ENCODE peak calls at places on chromosomes 4 and X, in seven cellular contexts. One of them, this sample, is unnamed.

GRCh38 chr4:147409350-147409749 is 71.5 kb upstream of the EDNRA start:
- DNase-seq in K562: no peak
- DNase-seq in A549: no peak
- DNase-seq in SK-N-SH: no peak
- DNase-seq in GM23338: no peak
- DNase-seq in GM12878: no peak
- DNase-seq in HCT116: no peak
- DNase-seq in this sample: no peak

GRCh38 chr4:70734971-70735370 is 13.2 kb downstream of the RUFY3 start:
- DNase-seq in K562: no peak
- DNase-seq in A549: no peak
- DNase-seq in SK-N-SH: no peak
- DNase-seq in GM23338: no peak
- DNase-seq in GM12878: no peak
- DNase-seq in HCT116: no peak
- DNase-seq in this sample: peak

GRCh38 chrX:23292979-23293651 is 41.5 kb upstream of the PTCHD1 start:
- DNase-seq in K562: no peak
- DNase-seq in A549: no peak
- DNase-seq in SK-N-SH: no peak
- DNase-seq in GM23338: peak
- DNase-seq in GM12878: no peak
- DNase-seq in HCT116: no peak
- DNase-seq in this sample: no peak

GRCh38 chr4:22515145-22515887 is 550 bp downstream of the ADGRA3 start:
- DNase-seq in K562: peak
- DNase-seq in A549: peak
- DNase-seq in SK-N-SH: peak
- DNase-seq in GM23338: peak
- DNase-seq in GM12878: no peak
- DNase-seq in HCT116: no peak
- DNase-seq in this sample: peak

GRCh38 chr4:47061435-47061834 is 30.1 kb downstream of the GABRB1 start:
- DNase-seq in K562: no peak
- DNase-seq in A549: no peak
- DNase-seq in SK-N-SH: no peak
- DNase-seq in GM23338: no peak
- DNase-seq in GM12878: no peak
- DNase-seq in HCT116: no peak
- DNase-seq in this sample: no peak

GRCh38 chr4:184328022-184328736 is 110.5 kb upstream of the ENPP6 start:
- DNase-seq in K562: no peak
- DNase-seq in A549: no peak
- DNase-seq in SK-N-SH: no peak
- DNase-seq in GM23338: no peak
- DNase-seq in GM12878: peak
- DNase-seq in HCT116: no peak
- DNase-seq in this sample: no peak

GRCh38 chrX:103537871-103538387 is 18.6 kb upstream of the RAB40A start:
- DNase-seq in K562: no peak
- DNase-seq in A549: no peak
- DNase-seq in SK-N-SH: no peak
- DNase-seq in GM23338: no peak
- DNase-seq in GM12878: no peak
- DNase-seq in HCT116: no peak
- DNase-seq in this sample: no peak

GRCh38 chr4:169416997-169417396 is 146.2 kb upstream of the SH3RF1 start:
- DNase-seq in K562: no peak
- DNase-seq in A549: no peak
- DNase-seq in SK-N-SH: no peak
- DNase-seq in GM23338: no peak
- DNase-seq in GM12878: no peak
- DNase-seq in HCT116: no peak
- DNase-seq in this sample: no peak

GRCh38 chr4:183264614-183265013 is 55.5 kb downstream of the CLDN22 start:
- DNase-seq in K562: no peak
- DNase-seq in A549: no peak
- DNase-seq in SK-N-SH: no peak
- DNase-seq in GM23338: no peak
- DNase-seq in GM12878: no peak
- DNase-seq in HCT116: no peak
- DNase-seq in this sample: no peak

GRCh38 chr4:123811763-123812390 is 415.3 kb downstream of the SPRY1 start:
- DNase-seq in K562: no peak
- DNase-seq in A549: no peak
- DNase-seq in SK-N-SH: no peak
- DNase-seq in GM23338: no peak
- DNase-seq in GM12878: no peak
- DNase-seq in HCT116: no peak
- DNase-seq in this sample: no peak

GRCh38 chr4:10554694-10555093 is 97.5 kb upstream of the ZNF518B start:
- DNase-seq in K562: peak
- DNase-seq in A549: peak
- DNase-seq in SK-N-SH: peak
- DNase-seq in GM23338: peak
- DNase-seq in GM12878: peak
- DNase-seq in HCT116: peak
- DNase-seq in this sample: peak

GRCh38 chr4:167021545-167022155 is 212.6 kb downstream of the SPOCK3 start:
- DNase-seq in K562: peak
- DNase-seq in A549: no peak
- DNase-seq in SK-N-SH: peak
- DNase-seq in GM23338: peak
- DNase-seq in GM12878: peak
- DNase-seq in HCT116: peak
- DNase-seq in this sample: peak

GRCh38 chrX:63560601-63561218 is 209.6 kb upstream of the SPIN4 start:
- DNase-seq in K562: peak
- DNase-seq in A549: peak
- DNase-seq in SK-N-SH: peak
- DNase-seq in GM23338: peak
- DNase-seq in GM12878: peak
- DNase-seq in HCT116: peak
- DNase-seq in this sample: peak

DNA sequence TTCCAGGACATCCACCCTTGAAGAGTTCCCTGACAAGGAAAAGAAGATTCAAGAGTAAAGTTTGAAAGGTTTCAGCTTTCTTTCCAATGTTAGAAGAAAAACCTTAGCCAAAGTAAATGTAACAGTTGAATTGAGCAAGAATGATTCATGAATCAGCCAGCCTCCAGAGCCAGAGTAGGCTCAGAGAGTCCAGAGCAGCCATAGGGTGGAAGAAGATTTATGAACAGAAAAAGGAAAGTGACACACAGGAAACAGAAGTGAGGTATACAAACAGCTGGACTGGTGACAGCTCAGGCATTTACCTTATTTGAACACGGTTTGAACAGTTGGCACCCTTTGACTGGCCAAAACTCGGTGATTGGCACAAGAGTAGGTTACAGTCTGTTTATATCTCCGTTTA is 63.2 kb downstream of the QDPR start:
- DNase-seq in K562: no peak
- DNase-seq in A549: no peak
- DNase-seq in SK-N-SH: no peak
- DNase-seq in GM23338: no peak
- DNase-seq in GM12878: no peak
- DNase-seq in HCT116: no peak
- DNase-seq in this sample: peak
- TF ChIP-seq REST in K562: no peak
- TF ChIP-seq REST in A549: no peak
- TF ChIP-seq REST in SK-N-SH: no peak
- TF ChIP-seq REST in GM23338: no peak
- TF ChIP-seq REST in GM12878: no peak
- TF ChIP-seq REST in HCT116: no peak
- TF ChIP-seq REST in this sample: no peak

GRCh38 chrX:2682582-2683177 is 8.4 kb upstream of the CD99 start:
- DNase-seq in K562: no peak
- DNase-seq in A549: no peak
- DNase-seq in SK-N-SH: no peak
- DNase-seq in GM23338: no peak
- DNase-seq in GM12878: no peak
- DNase-seq in HCT116: no peak
- DNase-seq in this sample: no peak
- TF ChIP-seq REST in K562: no peak
- TF ChIP-seq REST in A549: no peak
- TF ChIP-seq REST in SK-N-SH: no peak
- TF ChIP-seq REST in GM23338: no peak
- TF ChIP-seq REST in GM12878: no peak
- TF ChIP-seq REST in HCT116: no peak
- TF ChIP-seq REST in this sample: no peak

GRCh38 chr4:69104719-69105275 is 8.5 kb downstream of the UGT2B7 start:
- DNase-seq in K562: no peak
- DNase-seq in A549: no peak
- DNase-seq in SK-N-SH: no peak
- DNase-seq in GM23338: no peak
- DNase-seq in GM12878: no peak
- DNase-seq in HCT116: no peak
- DNase-seq in this sample: no peak
- TF ChIP-seq REST in K562: no peak
- TF ChIP-seq REST in A549: no peak
- TF ChIP-seq REST in SK-N-SH: no peak
- TF ChIP-seq REST in GM23338: no peak
- TF ChIP-seq REST in GM12878: no peak
- TF ChIP-seq REST in HCT116: no peak
- TF ChIP-seq REST in this sample: no peak

GRCh38 chr4:3316146-3316545 is 23.3 kb downstream of the RGS12 start:
- DNase-seq in K562: no peak
- DNase-seq in A549: no peak
- DNase-seq in SK-N-SH: no peak
- DNase-seq in GM23338: no peak
- DNase-seq in GM12878: no peak
- DNase-seq in HCT116: no peak
- DNase-seq in this sample: no peak
- TF ChIP-seq REST in K562: no peak
- TF ChIP-seq REST in A549: no peak
- TF ChIP-seq REST in SK-N-SH: no peak
- TF ChIP-seq REST in GM23338: no peak
- TF ChIP-seq REST in GM12878: no peak
- TF ChIP-seq REST in HCT116: no peak
- TF ChIP-seq REST in this sample: no peak

GRCh38 chrX:67555578-67556203 is 11.9 kb downstream of the AR start:
- DNase-seq in K562: peak
- DNase-seq in A549: peak
- DNase-seq in SK-N-SH: peak
- DNase-seq in GM23338: peak
- DNase-seq in GM12878: no peak
- DNase-seq in HCT116: no peak
- DNase-seq in this sample: peak
- TF ChIP-seq REST in K562: no peak
- TF ChIP-seq REST in A549: no peak
- TF ChIP-seq REST in SK-N-SH: no peak
- TF ChIP-seq REST in GM23338: no peak
- TF ChIP-seq REST in GM12878: no peak
- TF ChIP-seq REST in HCT116: no peak
- TF ChIP-seq REST in this sample: no peak

GRCh38 chr4:54967289-54967688 is 158.1 kb downstream of the KDR start:
- DNase-seq in K562: no peak
- DNase-seq in A549: no peak
- DNase-seq in SK-N-SH: no peak
- DNase-seq in GM23338: no peak
- DNase-seq in GM12878: no peak
- DNase-seq in HCT116: no peak
- DNase-seq in this sample: no peak

GRCh38 chr4:54976682-54977081 is 148.7 kb downstream of the KDR start:
- DNase-seq in K562: no peak
- DNase-seq in A549: no peak
- DNase-seq in SK-N-SH: no peak
- DNase-seq in GM23338: peak
- DNase-seq in GM12878: no peak
- DNase-seq in HCT116: no peak
- DNase-seq in this sample: no peak

GRCh38 chr4:54971474-54971950 is 153.9 kb downstream of the KDR start:
- DNase-seq in K562: peak
- DNase-seq in A549: peak
- DNase-seq in SK-N-SH: peak
- DNase-seq in GM23338: peak
- DNase-seq in GM12878: no peak
- DNase-seq in HCT116: peak
- DNase-seq in this sample: peak
- TF ChIP-seq REST in K562: no peak
- TF ChIP-seq REST in A549: no peak
- TF ChIP-seq REST in SK-N-SH: no peak
- TF ChIP-seq REST in GM23338: no peak
- TF ChIP-seq REST in GM12878: no peak
- TF ChIP-seq REST in HCT116: no peak
- TF ChIP-seq REST in this sample: no peak